ENCODE peak calls at places on chromosomes 11 and 22, in seven cellular contexts. H, V, X, D, F, A and I are unnamed samples.
A peak's percentile ranks its signal among the peaks of the same experiment; 100 is the strongest.

GRCh38 chr22:35014812-35015211 is 51.1 kb upstream of the ISX start:
- DNase-seq in H (no peak), V (no peak), X (no peak), D (no peak), F (no peak), A (no peak), I (no peak)

GRCh38 chr11:64870176-64870892 is 8.1 kb downstream of the EHD1 start:
- DNase-seq in H (no peak), V (no peak), X (peak; percentile 82), D (no peak), F (no peak), A (no peak), I (peak; percentile 77)

GRCh38 chr22:27667121-27667843 is 134.3 kb downstream of the MN1 start:
- DNase-seq in H (no peak), V (no peak), X (no peak), D (no peak), F (no peak), A (no peak), I (no peak)

GRCh38 chr11:125955856-125956255 is 10.0 kb downstream of the VSIG10L2 start:
- DNase-seq in H (no peak), V (no peak), X (no peak), D (no peak), F (no peak), A (no peak), I (no peak)

GRCh38 chr22:31284241-31284745 is 8.0 kb downstream of the PIK3IP1 start:
- DNase-seq in H (no peak), V (no peak), X (no peak), D (no peak), F (no peak), A (no peak), I (no peak)

GRCh38 chr22:35292786-35293185 is 6.9 kb upstream of the TOM1 start:
- DNase-seq in H (no peak), V (no peak), X (no peak), D (no peak), F (no peak), A (no peak), I (no peak)

GRCh38 chr11:36388086-36388485 is 92.0 kb downstream of the PRR5L start:
- DNase-seq in H (no peak), V (no peak), X (no peak), D (no peak), F (no peak), A (no peak), I (peak; percentile 15)

GRCh38 chr22:41922336-41922735 is 4.3 kb downstream of the TNFRSF13C start:
- DNase-seq in H (no peak), V (no peak), X (no peak), D (no peak), F (no peak), A (no peak), I (no peak)

GRCh38 chr11:67365756-67366384 is 7.5 kb downstream of the CLCF1 start:
- DNase-seq in H (no peak), V (no peak), X (no peak), D (no peak), F (no peak), A (no peak), I (no peak)

GRCh38 chr11:17793642-17794170 is 59.1 kb downstream of the KCNC1 start:
- DNase-seq in H (no peak), V (peak; percentile 100), X (no peak), D (no peak), F (no peak), A (no peak), I (no peak)

GRCh38 chr11:103091024-103091423 is 936 bp downstream of the DCUN1D5 start:
- DNase-seq in H (peak; percentile 5), V (no peak), X (no peak), D (no peak), F (no peak), A (no peak), I (no peak)

GRCh38 chr11:126212089-126212660 is 593 bp downstream of the FAM118B start:
- DNase-seq in H (no peak), V (no peak), X (peak; percentile 51), D (no peak), F (no peak), A (no peak), I (no peak)

GRCh38 chr11:95245038-95245437 is 14.0 kb upstream of the SESN3 start:
- DNase-seq in H (no peak), V (no peak), X (no peak), D (no peak), F (no peak), A (no peak), I (no peak)

GRCh38 chr11:8055111-8055835 is 25.7 kb upstream of the TUB start:
- DNase-seq in H (no peak), V (no peak), X (no peak), D (no peak), F (no peak), A (no peak), I (no peak)

GRCh38 chr22:26066534-26066933 is 102.7 kb upstream of the SEZ6L start:
- DNase-seq in H (peak; percentile 88), V (no peak), X (no peak), D (peak; percentile 7), F (no peak), A (no peak), I (no peak)

GRCh38 chr11:64742087-64742939 is 1.6 kb downstream of the RASGRP2 start:
- DNase-seq in H (no peak), V (no peak), X (peak; percentile 69), D (no peak), F (no peak), A (no peak), I (peak; percentile 40)

GRCh38 chr22:39452740-39453040 is 4.1 kb upstream of the MGAT3 start:
- DNase-seq in H (no peak), V (no peak), X (no peak), D (no peak), F (no peak), A (no peak), I (no peak)

GRCh38 chr11:126268361-126268707 is 361 bp downstream of the SRPRA start:
- DNase-seq in H (no peak), V (no peak), X (peak; percentile 71), D (no peak), F (no peak), A (no peak), I (no peak)

GRCh38 chr11:113281052-113281725 is 33.2 kb upstream of the TTC12 start:
- DNase-seq in H (no peak), V (no peak), X (no peak), D (no peak), F (no peak), A (no peak), I (no peak)

GRCh38 chr11:132992838-132993680 is 539.2 kb downstream of the OPCML start:
- DNase-seq in H (peak; percentile 48), V (peak; percentile 83), X (no peak), D (no peak), F (no peak), A (no peak), I (no peak)

GRCh38 chr11:21761000-21761399 is 431.9 kb upstream of the ANO5 start:
- DNase-seq in H (no peak), V (no peak), X (no peak), D (no peak), F (no peak), A (no peak), I (no peak)

GRCh38 chr11:2383823-2384722 is 7.0 kb downstream of the CD81 start:
- DNase-seq in H (no peak), V (peak; percentile 36), X (no peak), D (no peak), F (peak; percentile 42), A (no peak), I (no peak)